ENCODE peak calls at places on chromosomes 3 and 15, in six cellular contexts. L, U, X, D, E and Q are unnamed samples.

GRCh38 chr3:31077021-31077601 is 182.7 kb upstream of the GADL1 start:
- DNase-seq in L (no peak), U (peak), X (peak), D (peak), E (no peak), Q (no peak)

GRCh38 chr3:31065765-31066164 is 171.3 kb upstream of the GADL1 start:
- DNase-seq in L (no peak), U (no peak), X (no peak), D (no peak), E (no peak), Q (no peak)

GRCh38 chr15:67018451-67018850 is 47.0 kb upstream of the SMAD3 start:
- DNase-seq in L (no peak), U (no peak), X (no peak), D (no peak), E (no peak), Q (no peak)

GRCh38 chr3:116034797-116035196 is 410.5 kb downstream of the LSAMP start:
- DNase-seq in L (no peak), U (no peak), X (peak), D (no peak), E (no peak), Q (no peak)

GRCh38 chr15:60967728-60968127 is 261.4 kb downstream of the RORA start:
- DNase-seq in L (no peak), U (no peak), X (no peak), D (no peak), E (no peak), Q (no peak)

GRCh38 chr15:45094358-45094730 is 19.6 kb downstream of the DUOX2 start:
- DNase-seq in L (no peak), U (no peak), X (peak), D (no peak), E (no peak), Q (no peak)

GRCh38 chr15:27538325-27538724 is 560.8 kb downstream of the OCA2 start:
- DNase-seq in L (peak), U (no peak), X (no peak), D (no peak), E (no peak), Q (no peak)

GRCh38 chr3:177932750-177933660 is 603.2 kb upstream of the KCNMB2 start:
- DNase-seq in L (no peak), U (no peak), X (peak), D (peak), E (no peak), Q (no peak)

GRCh38 chr3:156548041-156548687 is 6.8 kb downstream of the SSR3 start:
- DNase-seq in L (no peak), U (no peak), X (no peak), D (no peak), E (no peak), Q (no peak)

GRCh38 chr3:133986302-133986701 is 43.4 kb downstream of the SLCO2A1 start:
- DNase-seq in L (no peak), U (no peak), X (no peak), D (peak), E (no peak), Q (no peak)

GRCh38 chr3:38646630-38647029 is 2.9 kb downstream of the SCN5A start:
- DNase-seq in L (no peak), U (no peak), X (peak), D (peak), E (no peak), Q (no peak)

GRCh38 chr3:191372122-191372521 is 41.8 kb upstream of the UTS2B start:
- DNase-seq in L (no peak), U (no peak), X (no peak), D (no peak), E (no peak), Q (no peak)

GRCh38 chr3:111285188-111285547 is 213.6 kb downstream of the NECTIN3 start:
- DNase-seq in L (no peak), U (no peak), X (no peak), D (no peak), E (no peak), Q (no peak)

GRCh38 chr3:71063768-71064287 is 519.7 kb downstream of the FOXP1 start:
- DNase-seq in L (peak), U (no peak), X (peak), D (peak), E (no peak), Q (peak)

GRCh38 chr15:80752204-80752603 is 27.0 kb upstream of the CEMIP start:
- DNase-seq in L (no peak), U (no peak), X (no peak), D (no peak), E (no peak), Q (no peak)

GRCh38 chr3:17221529-17221928 is 336.8 kb downstream of the PLCL2 start:
- DNase-seq in L (no peak), U (no peak), X (no peak), D (no peak), E (no peak), Q (no peak)

GRCh38 chr3:84692261-84692660 is 266.5 kb upstream of the CADM2 start:
- DNase-seq in L (no peak), U (no peak), X (no peak), D (peak), E (no peak), Q (no peak)

GRCh38 chr3:171811059-171811912 is 1.0 kb upstream of the PLD1 start:
- DNase-seq in L (no peak), U (no peak), X (peak), D (peak), E (no peak), Q (no peak)

GRCh38 chr3:146154316-146154715 is 6.7 kb downstream of the PLOD2 start:
- DNase-seq in L (no peak), U (no peak), X (no peak), D (no peak), E (no peak), Q (no peak)

GRCh38 chr15:66066005-66066404 is 187.5 kb downstream of the MEGF11 start:
- DNase-seq in L (no peak), U (no peak), X (no peak), D (no peak), E (no peak), Q (no peak)

GRCh38 chr15:38517312-38517711 is 47.3 kb downstream of the RASGRP1 start:
- DNase-seq in L (no peak), U (no peak), X (peak), D (no peak), E (no peak), Q (no peak)

GRCh38 chr3:39548282-39548681 is 80.8 kb downstream of the MOBP start:
- DNase-seq in L (no peak), U (no peak), X (no peak), D (no peak), E (no peak), Q (no peak)

GRCh38 chr15:45456212-45457106 is 66.1 kb downstream of the SLC30A4 start:
- DNase-seq in L (no peak), U (peak), X (peak), D (peak), E (no peak), Q (peak)

GRCh38 chr3:72318504-72319201 is 529.6 kb downstream of the SHQ1 start:
- DNase-seq in L (no peak), U (no peak), X (peak), D (peak), E (no peak), Q (peak)

GRCh38 chr15:45200799-45201556 is 13.2 kb upstream of the SHF start:
- DNase-seq in L (peak), U (peak), X (peak), D (peak), E (no peak), Q (peak)

GRCh38 chr15:99197861-99198260 is 51.5 kb downstream of the TTC23 start:
- DNase-seq in L (no peak), U (no peak), X (peak), D (no peak), E (no peak), Q (no peak)

GRCh38 chr15:78949461-78949860 is 4.6 kb upstream of the CTSH start:
- DNase-seq in L (no peak), U (no peak), X (no peak), D (peak), E (no peak), Q (no peak)

GRCh38 chr3:144273611-144274010 is 302.0 kb downstream of the DIPK2A start:
- DNase-seq in L (no peak), U (no peak), X (peak), D (no peak), E (no peak), Q (no peak)

GRCh38 chr15:100725121-100726069 is 123.0 kb downstream of the ASB7 start:
- DNase-seq in L (no peak), U (no peak), X (peak), D (peak), E (no peak), Q (peak)

GRCh38 chr3:66705071-66705470 is 204.2 kb upstream of the LRIG1 start:
- DNase-seq in L (no peak), U (no peak), X (no peak), D (no peak), E (no peak), Q (no peak)

GRCh38 chr15:68997930-68998777 is 16.3 kb upstream of the NOX5 start:
- DNase-seq in L (no peak), U (no peak), X (no peak), D (no peak), E (no peak), Q (no peak)

GRCh38 chr15:52518972-52519371 is 9.7 kb downstream of the MYO5A start:
- DNase-seq in L (no peak), U (no peak), X (no peak), D (no peak), E (no peak), Q (no peak)

GRCh38 chr15:73426458-73426994 is 16.4 kb upstream of the REC114 start:
- DNase-seq in L (no peak), U (no peak), X (no peak), D (no peak), E (no peak), Q (no peak)

GRCh38 chr3:81045976-81046375 is 715.5 kb downstream of the GBE1 start:
- DNase-seq in L (no peak), U (no peak), X (no peak), D (peak), E (no peak), Q (no peak)

GRCh38 chr15:82303956-82304640 is 41.5 kb downstream of the SAXO2 start:
- DNase-seq in L (no peak), U (no peak), X (no peak), D (no peak), E (no peak), Q (no peak)
- H3K9ac ChIP-seq in L (peak), U (no peak), X (no peak), D (no peak), E (no peak), Q (no peak)

GRCh38 chr3:19147905-19148767 is at the start of gene KCNH8:
- DNase-seq in L (peak), U (no peak), X (no peak), D (no peak), E (no peak), Q (peak)

GRCh38 chr3:19146685-19147650 is 1.3 kb upstream of the KCNH8 start:
- DNase-seq in L (peak), U (peak), X (peak), D (peak), E (peak), Q (peak)

GRCh38 chr3:19149388-19149787 is 1.1 kb downstream of the KCNH8 start:
- DNase-seq in L (peak), U (no peak), X (no peak), D (peak), E (no peak), Q (peak)

GRCh38 chr3:19151171-19151570 is 2.9 kb downstream of the KCNH8 start:
- DNase-seq in L (no peak), U (no peak), X (no peak), D (no peak), E (no peak), Q (no peak)

DNA sequence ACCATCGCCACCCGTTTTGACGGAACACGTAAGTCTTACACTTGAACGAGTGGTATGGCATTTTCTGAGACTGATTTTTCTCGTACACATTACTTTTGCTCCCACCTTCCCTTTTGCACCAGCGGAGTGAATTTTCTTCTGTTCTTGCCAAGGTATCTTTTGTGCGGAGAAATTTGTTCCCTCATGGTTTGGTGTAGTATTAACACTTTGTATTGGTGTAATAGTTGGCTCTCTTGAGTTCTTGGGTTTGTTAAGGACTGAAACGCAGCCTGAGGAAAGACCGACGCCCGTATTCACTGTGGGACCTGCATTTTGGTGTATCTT is 420 bp downstream of the KCNH8 start:
- DNase-seq in L (no peak), U (no peak), X (no peak), D (no peak), E (no peak), Q (no peak)
- H3K4me3 ChIP-seq in L (peak), U (no peak), X (no peak), D (no peak), E (peak), Q (peak)

DNA sequence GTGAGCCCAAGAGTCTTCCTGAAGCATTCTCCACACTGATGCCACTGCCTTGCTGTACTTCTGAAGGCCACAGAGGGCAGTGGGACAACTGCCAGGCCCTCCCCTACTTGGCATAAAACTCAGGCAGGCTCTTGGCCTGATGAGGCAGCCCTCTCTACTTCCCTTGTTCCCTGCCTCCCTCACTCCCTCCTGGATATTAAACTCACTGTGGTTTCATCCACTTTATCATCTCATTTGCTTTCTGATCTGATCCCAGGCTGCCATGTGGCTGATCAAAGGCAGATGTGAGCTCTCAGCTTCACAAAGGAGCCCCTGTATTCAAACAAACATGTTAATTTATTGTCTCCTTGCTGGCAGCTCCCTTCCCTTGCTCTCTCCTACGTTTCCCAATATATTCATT is 533.5 kb downstream of the IGSF11 start:
- DNase-seq in L (no peak), U (peak), X (no peak), D (peak), E (no peak), Q (peak)
- H3K9ac ChIP-seq in L (no peak), U (no peak), X (no peak), D (no peak), E (no peak), Q (no peak)

GRCh38 chr15:40436116-40436891 is 4.4 kb upstream of the BAHD1 start:
- DNase-seq in L (no peak), U (no peak), X (no peak), D (no peak), E (no peak), Q (peak)
- H3K4me3 ChIP-seq in L (peak), U (no peak), X (peak), D (peak), E (peak), Q (peak)

DNA sequence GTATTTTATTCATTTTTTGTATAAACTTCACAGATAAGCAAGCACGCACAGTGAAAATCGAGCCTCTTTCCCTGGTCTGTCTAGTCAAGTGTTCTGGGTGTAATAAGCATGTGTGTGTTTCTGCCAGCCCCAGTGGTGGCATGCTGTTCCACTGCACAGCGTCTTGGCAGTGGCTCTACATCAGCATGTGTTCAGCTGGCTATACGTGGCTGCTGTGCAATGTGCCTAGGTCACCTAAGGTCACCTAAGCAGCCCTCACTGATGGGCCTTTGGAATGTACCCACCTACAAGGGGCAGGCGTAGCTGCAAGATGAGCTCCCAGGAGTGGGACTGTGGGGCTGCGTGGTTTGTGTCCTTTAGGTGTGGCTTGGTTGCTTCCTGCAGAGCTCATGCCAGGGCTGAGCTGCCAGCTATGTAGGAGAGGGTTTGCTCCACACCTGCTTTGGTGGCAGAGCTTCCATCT is 4.9 kb downstream of the LIMD1 start:
- DNase-seq in L (no peak), U (no peak), X (no peak), D (no peak), E (no peak), Q (peak)
- H3K9ac ChIP-seq in L (peak), U (no peak), X (no peak), D (no peak), E (no peak), Q (peak)

GRCh38 chr3:158103131-158103955 is 2.9 kb downstream of the SHOX2 start:
- DNase-seq in L (no peak), U (no peak), X (no peak), D (no peak), E (no peak), Q (peak)
- H3K4me3 ChIP-seq in L (peak), U (no peak), X (no peak), D (no peak), E (peak), Q (no peak)

GRCh38 chr3:196954832-196955231 is 12.5 kb upstream of the NCBP2 start:
- DNase-seq in L (no peak), U (no peak), X (no peak), D (no peak), E (no peak), Q (no peak)
- H3K9ac ChIP-seq in L (no peak), U (no peak), X (no peak), D (no peak), E (no peak), Q (no peak)